ENCODE peak calls at places on chromosomes 5 and 9, in ten cellular contexts. B, C, T, A, M, J, I, H, Z and O are unnamed samples.

GRCh38 chr9:33750307-33750838 is 45.0 kb upstream of the PRSS3 start:
- DNase-seq in I (no peak), B (no peak), H (peak; percentile 15), T (peak; percentile 20), Z (no peak), J (no peak), C (no peak), A (no peak), M (no peak), O (no peak)

GRCh38 chr9:130833324-130833990 is 1.6 kb upstream of the ABL1 start:
- DNase-seq in H (peak; percentile 78), B (no peak), I (no peak), M (no peak), J (no peak), A (no peak), C (no peak), Z (no peak), T (no peak), O (peak; percentile 70)

GRCh38 chr5:157718529-157718928 is 12.7 kb upstream of the THG1L start:
- DNase-seq in Z (peak; percentile 2), I (no peak), M (peak; percentile 32), T (peak; percentile 69), H (peak; percentile 77), J (no peak), B (peak; percentile 3), C (no peak), A (peak; percentile 47), O (peak; percentile 53)

GRCh38 chr5:171724771-171725609 is 60.6 kb upstream of the SMIM23 start:
- DNase-seq in T (no peak), I (no peak), Z (no peak), J (no peak), C (no peak), B (peak; percentile 4), A (no peak), H (no peak), M (no peak), O (peak; percentile 22)

GRCh38 chr5:145925353-145925752 is 11.0 kb upstream of the SH3RF2 start:
- DNase-seq in A (no peak), M (no peak), T (peak; percentile 74), B (no peak), J (no peak), C (no peak), I (no peak), H (peak; percentile 86), Z (no peak), O (peak; percentile 96)

GRCh38 chr5:62720036-62720441 is 141.4 kb downstream of the LRRC70 start:
- DNase-seq in T (peak; percentile 36), A (no peak), Z (peak; percentile 1), I (no peak), C (peak; percentile 2), M (peak; percentile 28), J (no peak), B (no peak), H (peak; percentile 21), O (peak; percentile 1)

GRCh38 chr5:73596705-73597328 is 29.2 kb upstream of the ARHGEF28 start:
- DNase-seq in M (no peak), J (no peak), C (peak; percentile 40), Z (no peak), H (peak; percentile 20), B (no peak), T (peak; percentile 44), A (peak; percentile 31), I (no peak), O (peak; percentile 10)

GRCh38 chr9:12726795-12727194 is 33.6 kb downstream of the TYRP1 start:
- DNase-seq in I (no peak), B (no peak), A (no peak), H (no peak), C (no peak), Z (no peak), T (no peak), J (no peak), M (no peak), O (no peak)